ENCODE peak calls at places on chromosomes 13 and 19, in four cellular contexts. Q is body of pancreas, V is fibroblast of the aortic adventitia, B is fibroblast of villous mesenchyme. H is an unnamed sample.

GRCh38 chr13:21657538-21657937 is 13.3 kb upstream of the FGF9 start:
- DNase-seq in V (peak), B (peak), Q (no peak), H (no peak)

GRCh38 chr19:39021063-39021462 is 11.3 kb downstream of the FBXO27 start:
- DNase-seq in V (no peak), Q (no peak), B (no peak), H (no peak)

GRCh38 chr19:3931041-3931440 is 1.8 kb upstream of the NMRK2 start:
- DNase-seq in V (no peak), Q (peak), B (no peak), H (no peak)

GRCh38 chr19:33373701-33374405 is at the start of gene CEBPG:
- DNase-seq in Q (peak), B (peak), V (peak), H (peak)

GRCh38 chr13:76336889-76337844 is 549.0 kb downstream of the KCTD12 start:
- DNase-seq in V (peak), Q (no peak), B (peak), H (no peak)

GRCh38 chr19:15187026-15188007 is 13.5 kb downstream of the NOTCH3 start:
- DNase-seq in Q (no peak), V (no peak), B (no peak), H (peak)

GRCh38 chr19:14265285-14266036 is 59.5 kb upstream of the ADGRL1 start:
- DNase-seq in V (no peak), Q (no peak), B (no peak), H (no peak)

GRCh38 chr19:40241809-40242384 is 15.4 kb upstream of the CCNP start:
- DNase-seq in B (no peak), Q (no peak), V (peak), H (no peak)

GRCh38 chr19:31955061-31955460 is 390.3 kb upstream of the ZNF507 start:
- DNase-seq in Q (no peak), V (no peak), B (no peak), H (no peak)

GRCh38 chr19:1747285-1748114 is 5.8 kb upstream of the ONECUT3 start:
- DNase-seq in B (peak), Q (peak), V (peak), H (peak)

GRCh38 chr13:81487151-81487550 is 1146.2 kb upstream of the SPRY2 start:
- DNase-seq in B (no peak), V (no peak), Q (peak), H (peak)

GRCh38 chr19:46378268-46378667 is 31.4 kb downstream of the PPP5C start:
- DNase-seq in B (peak), Q (no peak), V (peak), H (no peak)

GRCh38 chr13:90510319-90510718 is 837.2 kb upstream of the MIR17HG start:
- DNase-seq in V (no peak), B (no peak), Q (no peak), H (no peak)

GRCh38 chr13:110263906-110264305 is 43.1 kb downstream of the COL4A1 start:
- DNase-seq in V (no peak), Q (no peak), B (peak), H (peak)

GRCh38 chr13:49996166-49996915 is 501 bp upstream of the TRIM13 start:
- DNase-seq in V (peak), B (peak), Q (peak), H (peak)

GRCh38 chr19:29574518-29574917 is 31.6 kb upstream of the POP4 start:
- DNase-seq in V (no peak), Q (no peak), B (no peak), H (no peak)

GRCh38 chr13:110397445-110397844 is 90.4 kb downstream of the COL4A2 start:
- DNase-seq in B (peak), V (peak), Q (no peak), H (no peak)

GRCh38 chr19:1266116-1266817 is 2.9 kb upstream of the CIRBP start:
- DNase-seq in B (peak), V (peak), Q (peak), H (peak)

GRCh38 chr13:20128459-20128927 is 32.4 kb downstream of the GJA3 start:
- DNase-seq in V (no peak), B (no peak), Q (peak), H (peak)

GRCh38 chr19:16614941-16615340 is 13.1 kb downstream of the MED26 start:
- DNase-seq in B (no peak), V (no peak), Q (no peak), H (no peak)

GRCh38 chr13:74040200-74040599 is 94.0 kb downstream of the KLF12 start:
- DNase-seq in B (no peak), V (peak), Q (peak), H (peak)

GRCh38 chr13:76522083-76522755 is 364.0 kb downstream of the KCTD12 start:
- DNase-seq in V (peak), B (peak), Q (no peak), H (peak)

GRCh38 chr19:46404039-46404883 is 9.1 kb downstream of the CCDC8 start:
- DNase-seq in V (peak), B (peak), Q (peak), H (peak)

GRCh38 chr19:8567522-8568172 is 9.6 kb downstream of the MYO1F start:
- DNase-seq in V (no peak), Q (no peak), B (no peak), H (no peak)

GRCh38 chr19:246551-246950 is 44.7 kb downstream of the PLPP2 start:
- DNase-seq in Q (peak), V (no peak), B (peak), H (no peak)

GRCh38 chr13:66069570-66069969 is 1160.6 kb downstream of the PCDH9 start:
- DNase-seq in B (no peak), V (no peak), Q (no peak), H (no peak)

GRCh38 chr13:20301391-20302071 is 69.4 kb upstream of the GJB6 start:
- DNase-seq in Q (no peak), V (peak), B (no peak), H (no peak)

DNA sequence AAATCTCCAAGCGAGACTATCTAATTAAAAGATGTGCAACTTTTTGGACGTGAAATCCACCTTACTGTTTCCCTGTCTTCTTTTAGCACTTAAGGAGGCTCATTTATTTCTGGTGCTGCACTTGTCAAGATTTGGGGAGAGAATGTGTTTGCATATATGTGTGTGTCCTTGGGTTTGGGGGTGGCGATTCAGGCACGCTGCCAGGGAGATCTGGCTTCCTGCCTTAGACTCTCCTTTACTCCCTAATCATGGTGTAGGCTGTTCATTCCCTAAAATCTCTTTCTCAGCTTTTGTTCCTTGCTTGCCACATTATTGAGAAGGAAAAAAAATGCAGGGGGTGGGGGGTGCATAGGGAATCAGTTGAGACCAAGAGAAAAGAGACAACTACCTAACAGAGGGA is 271.2 kb downstream of the DCLK1 start:
- DNase-seq in V (no peak), B (no peak), Q (no peak), H (no peak)
- TF ChIP-seq CTCF in V (no peak), B (no peak), Q (no peak), H (no peak)

GRCh38 chr19:10514211-10515145 is 2.8 kb downstream of the S1PR5 start:
- DNase-seq in V (no peak), B (no peak), Q (no peak), H (no peak)
- H3K4me3 ChIP-seq in V (no peak), B (no peak), Q (no peak), H (no peak)

GRCh38 chr19:5669212-5669611 is 11.1 kb downstream of the MICOS13 start:
- DNase-seq in Q (no peak), B (no peak), V (no peak), H (no peak)

GRCh38 chr19:5672708-5673459 is 7.4 kb downstream of the MICOS13 start:
- DNase-seq in V (no peak), Q (no peak), B (no peak), H (no peak)

GRCh38 chr19:5674734-5675133 is 5.6 kb downstream of the MICOS13 start:
- DNase-seq in Q (no peak), V (no peak), B (no peak), H (no peak)

GRCh38 chr19:5673752-5674151 is 6.6 kb downstream of the MICOS13 start:
- DNase-seq in Q (no peak), B (no peak), V (no peak), H (no peak)

GRCh38 chr19:5671600-5671999 is 8.7 kb downstream of the MICOS13 start:
- DNase-seq in Q (no peak), B (no peak), V (no peak), H (no peak)
- TF ChIP-seq CTCF in Q (no peak), B (no peak), V (no peak), H (no peak)

GRCh38 chr19:6735181-6735891 is 2.0 kb downstream of the GPR108 start:
- DNase-seq in V (no peak), B (no peak), Q (no peak), H (no peak)
- H3K4me3 ChIP-seq in V (peak), B (peak), Q (no peak), H (peak)

GRCh38 chr19:18174983-18175382 is 1.4 kb downstream of the IFI30 start:
- DNase-seq in V (no peak), B (no peak), Q (no peak), H (no peak)

GRCh38 chr19:18171605-18172327 is 1.8 kb upstream of the IFI30 start:
- DNase-seq in Q (no peak), V (no peak), B (no peak), H (no peak)

GRCh38 chr19:18173054-18173571 is 500 bp upstream of the IFI30 start:
- DNase-seq in V (peak), Q (no peak), B (no peak), H (no peak)

GRCh38 chr19:18172331-18173053 is 1.1 kb upstream of the IFI30 start:
- DNase-seq in B (no peak), Q (no peak), V (no peak), H (no peak)

DNA sequence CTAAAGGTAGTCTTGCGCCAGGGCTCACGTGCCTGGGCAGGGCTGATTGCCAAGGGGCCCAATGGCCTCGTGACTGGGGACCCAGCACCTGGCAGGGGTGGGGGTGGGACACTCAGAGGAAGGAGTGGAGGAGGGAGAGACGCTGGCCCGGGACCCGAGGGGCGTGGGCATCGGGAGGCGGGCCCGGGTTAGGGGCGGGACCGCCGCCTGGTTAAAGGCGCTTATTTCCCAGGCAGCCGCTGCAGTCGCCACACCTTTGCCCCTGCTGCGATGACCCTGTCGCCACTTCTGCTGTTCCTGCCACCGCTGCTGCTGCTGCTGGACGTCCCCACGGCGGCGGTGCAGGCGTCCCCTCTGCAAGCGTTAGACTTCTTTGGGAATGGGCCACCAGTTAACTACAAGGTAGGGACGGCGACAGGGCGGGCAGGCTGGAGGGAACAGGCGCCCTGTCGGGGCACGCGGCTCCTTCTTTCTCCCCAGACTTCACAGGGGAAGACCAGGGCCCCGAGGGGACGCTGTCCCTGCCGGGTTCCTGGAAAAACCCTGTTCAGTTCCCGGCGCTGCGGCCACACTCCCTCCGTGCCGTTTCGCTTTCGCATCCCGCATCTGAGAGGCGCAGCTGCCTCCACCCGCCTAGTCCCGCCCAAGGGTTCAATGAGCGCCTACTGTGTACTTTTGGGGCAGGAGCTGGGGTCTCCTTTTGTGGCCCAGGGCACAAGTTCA is at the start of gene IFI30:
- DNase-seq in B (no peak), V (peak), Q (peak), H (peak)
- TF ChIP-seq CTCF in B (no peak), V (no peak), Q (no peak), H (no peak)

GRCh38 chr13:32622827-32623226 is 36.6 kb downstream of the PDS5B start:
- DNase-seq in B (no peak), Q (no peak), V (no peak), H (no peak)
- H3K4me3 ChIP-seq in B (no peak), Q (no peak), V (no peak), H (no peak)

GRCh38 chr19:21256722-21257121 is 72.5 kb downstream of the ZNF708 start:
- DNase-seq in V (peak), Q (no peak), B (peak), H (no peak)
- TF ChIP-seq CTCF in V (no peak), Q (peak), B (peak), H (peak)

GRCh38 chr19:55535173-55535572 is 1.8 kb downstream of the SBK2 start:
- DNase-seq in V (no peak), B (no peak), Q (no peak), H (no peak)
- H3K4me3 ChIP-seq in V (no peak), B (no peak), Q (no peak), H (no peak)

GRCh38 chr13:41059896-41060722 is 1.2 kb upstream of the WBP4 start:
- DNase-seq in B (peak), Q (peak), V (peak), H (peak)
- TF ChIP-seq CTCF in B (peak), Q (peak), V (peak), H (peak)